ENCODE peak calls at places on chromosome 18, in four cellular contexts. H is neural progenitor cell, F is A673, K is Peyer's patch. T is an unnamed sample.
A peak's percentile ranks its signal among the peaks of the same experiment; 100 is the strongest.

GRCh38 chr18:9191658-9192256 is 55.2 kb downstream of the ANKRD12 start:
- DNase-seq in H (no peak), F (no peak), K (no peak), T (no peak)

GRCh38 chr18:6598657-6599056 is 130.9 kb upstream of the ARHGAP28 start:
- DNase-seq in H (no peak), F (no peak), K (no peak), T (no peak)

GRCh38 chr18:76839395-76839794 is 17.0 kb downstream of the ZNF236 start:
- DNase-seq in H (no peak), F (no peak), K (no peak), T (no peak)

GRCh38 chr18:72948439-72948838 is 80.7 kb upstream of the NETO1 start:
- DNase-seq in H (no peak), F (no peak), K (no peak), T (no peak)

GRCh38 chr18:24799176-24799575 is 338.7 kb downstream of the HRH4 start:
- DNase-seq in H (peak; percentile 37), F (no peak), K (no peak), T (no peak)

GRCh38 chr18:70499218-70499691 is 210.4 kb downstream of the SOCS6 start:
- DNase-seq in H (no peak), F (peak; percentile 93), K (no peak), T (no peak)

GRCh38 chr18:60549338-60549960 is 176.9 kb upstream of the MC4R start:
- DNase-seq in H (peak; percentile 87), F (peak; percentile 75), K (no peak), T (no peak)

GRCh38 chr18:76490701-76491171 is 4.3 kb downstream of the ZNF516 start:
- DNase-seq in H (peak; percentile 56), F (peak; percentile 33), K (peak; percentile 79), T (peak; percentile 60)

GRCh38 chr18:76495435-76496199 is 575 bp upstream of the ZNF516 start:
- DNase-seq in H (peak; percentile 79), F (peak; percentile 66), K (peak; percentile 60), T (peak; percentile 34)

GRCh38 chr18:58661423-58661822 is 9.8 kb upstream of the MALT1 start:
- DNase-seq in H (peak; percentile 13), F (peak; percentile 27), K (no peak), T (no peak)

GRCh38 chr18:43049021-43049420 is 66.5 kb downstream of the RIT2 start:
- DNase-seq in H (no peak), F (no peak), K (no peak), T (no peak)

GRCh38 chr18:66640431-66640830 is 36.5 kb upstream of the CDH19 start:
- DNase-seq in H (no peak), F (peak; percentile 9), K (no peak), T (no peak)

DNA sequence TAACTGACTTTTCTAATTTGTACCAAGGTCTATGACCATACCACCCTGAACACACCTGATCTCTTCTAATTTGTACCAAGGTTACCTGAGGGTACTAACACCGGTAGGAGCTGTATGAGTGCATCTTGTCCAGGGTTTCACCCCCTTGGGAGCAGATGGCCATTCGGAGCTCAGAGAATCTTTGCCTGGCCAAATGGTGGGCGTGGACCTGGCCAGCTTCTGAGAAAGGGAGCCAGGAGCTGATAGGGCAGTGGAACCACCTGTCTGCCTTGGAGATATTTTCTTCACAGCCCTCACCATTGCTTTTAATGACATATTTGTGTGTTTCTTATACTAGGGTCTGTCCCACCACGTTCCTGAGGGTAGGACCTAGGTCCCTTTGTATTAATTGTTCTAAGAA is 188.9 kb downstream of the LDLRAD4 start:
- DNase-seq in H (no peak), F (no peak), K (no peak), T (no peak)
- H3K27ac ChIP-seq in H (no peak overlapping the region), F (no peak overlapping the region), K (no peak overlapping the region), T (no peak overlapping the region)

GRCh38 chr18:68701353-68701752 is 13.6 kb downstream of the TMX3 start:
- DNase-seq in H (no peak), F (no peak), K (no peak), T (no peak)

GRCh38 chr18:68705119-68705518 is 9.8 kb downstream of the TMX3 start:
- DNase-seq in H (no peak), F (no peak), K (no peak), T (no peak)

GRCh38 chr18:68699043-68699442 is 15.9 kb downstream of the TMX3 start:
- DNase-seq in H (no peak), F (peak; percentile 56), K (no peak), T (no peak)

GRCh38 chr18:68703326-68703725 is 11.6 kb downstream of the TMX3 start:
- DNase-seq in H (no peak), F (peak; percentile 22), K (no peak), T (no peak)
- H3K27ac ChIP-seq in H (no peak overlapping the region), F (no peak overlapping the region), K (no peak overlapping the region), T (no peak overlapping the region)

DNA sequence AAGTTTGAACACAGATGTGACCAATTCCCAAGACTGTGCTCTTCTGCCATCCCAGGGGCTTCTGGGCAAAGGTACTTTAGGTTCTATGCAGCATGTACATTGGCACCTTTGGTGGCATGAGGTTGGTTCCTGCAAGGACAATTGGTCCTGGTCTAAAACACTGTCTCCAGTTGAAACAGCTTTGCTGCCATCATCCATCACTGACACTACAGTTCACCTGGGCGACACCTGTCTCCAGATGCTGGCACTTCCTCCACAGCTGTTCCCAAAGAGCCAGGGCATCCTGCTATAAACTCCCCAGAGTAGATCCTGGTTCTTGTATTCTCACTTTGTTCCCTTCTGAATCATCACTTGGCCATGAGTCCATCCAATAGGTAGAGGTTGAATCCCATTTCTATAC is 60.6 kb downstream of the FHOD3 start:
- DNase-seq in H (no peak), F (no peak), K (no peak), T (no peak)
- H3K27ac ChIP-seq in H (no peak overlapping the region), F (no peak overlapping the region), K (no peak overlapping the region), T (no peak overlapping the region)

GRCh38 chr18:21826641-21827302 is 86.2 kb downstream of the MIB1 start:
- DNase-seq in H (no peak), F (no peak), K (no peak), T (no peak)

GRCh38 chr18:21831413-21831831 is 90.8 kb downstream of the MIB1 start:
- DNase-seq in H (peak; percentile 5), F (no peak), K (no peak), T (no peak)

GRCh38 chr18:21834301-21834660 is 93.7 kb downstream of the MIB1 start:
- DNase-seq in H (no peak), F (no peak), K (no peak), T (no peak)

GRCh38 chr18:21833619-21834300 is 93.2 kb downstream of the MIB1 start:
- DNase-seq in H (no peak), F (no peak), K (no peak), T (no peak)

GRCh38 chr18:21830533-21830932 is 89.9 kb downstream of the MIB1 start:
- DNase-seq in H (no peak), F (no peak), K (no peak), T (no peak)
- H3K27ac ChIP-seq in H (no peak overlapping the region), F (no peak overlapping the region), K (no peak overlapping the region), T (no peak overlapping the region)

DNA sequence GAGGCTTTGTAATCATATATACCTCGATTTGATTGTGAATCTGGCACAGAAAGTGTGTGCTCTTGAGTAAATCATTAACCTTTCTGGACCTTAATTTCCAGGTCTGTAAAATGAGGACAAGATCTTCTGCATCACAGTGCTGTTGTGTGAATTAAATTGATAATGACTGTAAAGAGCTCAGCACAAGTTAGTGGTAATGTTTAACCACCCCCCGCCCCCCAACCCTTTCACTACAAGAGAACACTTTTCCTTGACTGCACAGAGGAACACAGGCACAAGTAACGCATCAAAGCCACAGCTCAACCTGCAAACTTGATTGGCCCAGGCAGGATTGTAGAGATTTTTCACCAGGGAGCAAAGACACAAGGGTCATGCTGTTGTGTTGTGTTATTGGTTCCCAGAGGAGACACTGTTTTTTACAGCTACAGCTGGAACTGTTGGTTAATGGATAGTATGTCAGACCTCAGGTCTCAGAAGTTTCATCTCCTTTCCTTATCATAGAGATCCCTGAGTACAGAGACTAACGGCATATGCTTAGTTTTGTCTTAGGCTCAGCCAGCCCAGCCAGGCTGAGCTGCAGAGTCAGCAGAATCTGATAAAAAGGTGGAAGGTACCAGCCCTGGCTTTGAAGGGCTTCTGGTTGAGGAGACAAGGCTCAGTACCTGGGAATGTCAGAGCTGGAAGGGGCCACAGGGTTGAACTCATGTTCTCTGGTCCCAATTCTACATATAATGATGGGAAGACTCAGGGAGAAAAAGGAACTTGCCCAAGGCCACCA is 10.6 kb downstream of the SETBP1 start:
- DNase-seq in H (no peak), F (no peak), K (no peak), T (no peak)
- H3K27ac ChIP-seq in H (no peak overlapping the region), F (no peak overlapping the region), K (no peak overlapping the region), T (no peak overlapping the region)

GRCh38 chr18:48816554-48816953 is 134.2 kb downstream of the SMAD7 start:
- DNase-seq in H (no peak), F (no peak), K (no peak), T (no peak)

GRCh38 chr18:48815182-48815520 is 135.6 kb downstream of the SMAD7 start:
- DNase-seq in H (no peak), F (no peak), K (no peak), T (no peak)

GRCh38 chr18:48815581-48816324 is 135.0 kb downstream of the SMAD7 start:
- DNase-seq in H (no peak), F (no peak), K (peak; percentile 9), T (no peak)

GRCh38 chr18:48813833-48814489 is 136.8 kb downstream of the SMAD7 start:
- DNase-seq in H (no peak), F (no peak), K (no peak), T (peak; percentile 44)

DNA sequence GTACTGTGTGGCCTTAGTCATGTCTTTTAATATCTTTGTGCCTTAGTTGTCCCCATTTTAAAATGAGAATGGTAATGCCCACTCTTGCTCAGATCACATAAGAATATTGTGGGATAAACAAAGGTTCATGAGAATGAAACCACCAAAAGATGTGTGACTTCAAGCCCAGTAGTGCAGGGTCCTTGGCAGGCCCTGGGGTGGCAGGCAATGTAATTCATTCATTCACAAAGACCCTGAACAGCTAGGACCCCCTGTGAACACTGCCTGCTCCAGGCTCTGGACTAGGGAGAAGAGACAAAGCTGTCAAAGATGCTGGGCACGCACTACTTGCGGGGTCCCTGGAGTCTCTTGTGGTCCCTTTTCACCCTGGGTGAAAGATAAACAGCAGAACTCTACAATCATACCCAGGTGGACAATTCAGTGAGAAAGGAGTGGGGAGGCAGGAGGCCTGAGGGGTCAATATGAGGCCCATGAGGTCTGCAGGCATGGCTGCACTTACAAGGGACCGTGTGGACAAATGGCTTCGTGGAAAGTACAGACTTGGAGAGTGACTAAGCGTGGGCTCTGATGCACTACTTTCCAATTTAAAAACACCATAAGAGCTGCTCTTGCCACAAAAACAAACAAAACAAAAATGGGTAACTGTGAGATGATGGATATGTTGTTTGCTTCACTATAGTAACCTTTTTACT is 136.1 kb downstream of the SMAD7 start:
- DNase-seq in H (no peak), F (no peak), K (peak; percentile 14), T (no peak)
- H3K27ac ChIP-seq in H (no peak overlapping the region), F (no peak overlapping the region), K (no peak overlapping the region), T (peak overlapping the region; percentile 74)

DNA sequence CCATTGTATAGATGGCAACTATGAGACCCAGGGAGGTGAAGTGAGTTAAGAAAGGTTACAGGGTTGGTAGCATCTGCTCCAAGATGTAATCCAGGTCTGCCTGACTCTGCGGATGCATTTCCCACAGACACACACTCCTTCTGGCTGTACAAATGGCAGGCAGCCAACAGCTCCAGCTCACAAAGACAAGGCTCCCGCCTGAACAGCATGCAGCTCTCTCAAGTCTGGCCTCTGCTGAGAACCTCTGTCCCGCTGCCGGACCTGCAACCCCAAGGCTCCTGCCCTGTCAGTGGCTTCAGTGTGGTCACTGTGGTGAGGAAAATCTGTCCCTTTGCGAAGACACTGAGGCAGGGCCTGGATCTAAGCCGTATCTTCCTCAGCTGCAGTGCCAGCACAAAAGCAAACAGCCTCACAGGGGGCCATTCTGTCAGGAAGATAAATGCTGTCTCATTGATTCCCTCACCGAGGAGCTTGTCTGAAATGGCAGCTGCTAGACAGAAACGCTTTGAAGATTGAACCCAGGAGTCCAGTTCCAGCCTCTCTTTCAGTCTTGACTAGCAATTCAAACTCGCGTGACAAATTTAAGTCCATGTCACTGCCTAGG is 469.3 kb upstream of the MEX3C start:
- DNase-seq in H (peak; percentile 61), F (peak; percentile 89), K (no peak), T (no peak)
- H3K27ac ChIP-seq in H (no peak overlapping the region), F (peak overlapping the region; percentile 34), K (no peak overlapping the region), T (no peak overlapping the region)

GRCh38 chr18:79664525-79665125 is 15.0 kb upstream of the CTDP1 start:
- DNase-seq in H (no peak), F (no peak), K (no peak), T (no peak)
- H3K27ac ChIP-seq in H (no peak overlapping the region), F (no peak overlapping the region), K (no peak overlapping the region), T (no peak overlapping the region)

T was measured in CD8-positive, alpha-beta T cell.